ENCODE peak calls at places on chromosome 4, in four cellular contexts. Z is IMR-90, C is transverse colon, S is endothelial cell of umbilical vein. G is an unnamed sample. For H3K4me1 and H3K36me3, the result is how much of the 10 kb centered on the place peaks cover.

GRCh38 chr4:188904617-188905016 is 765.4 kb downstream of the TRIML1 start:
- DNase-seq in Z (no peak), C (no peak), S (no peak), G (no peak)

GRCh38 chr4:20331642-20332041 is 79.9 kb downstream of the SLIT2 start:
- DNase-seq in C (no peak), S (no peak), Z (no peak), G (no peak)

GRCh38 chr4:41384992-41385391 is 128.3 kb downstream of the UCHL1 start:
- DNase-seq in C (peak), Z (no peak), S (peak), G (peak)

GRCh38 chr4:136458326-136458725 is 1074.0 kb downstream of the PCDH18 start:
- DNase-seq in S (no peak), C (no peak), Z (no peak), G (no peak)

GRCh38 chr4:149765630-149766029 is 50.0 kb downstream of the IQCM start:
- DNase-seq in Z (peak), S (no peak), C (no peak), G (no peak)

GRCh38 chr4:102474736-102475504 is 26.2 kb upstream of the NFKB1 start:
- DNase-seq in Z (no peak), S (no peak), C (no peak), G (no peak)

GRCh38 chr4:53801373-53801772 is 210.1 kb upstream of the LNX1 start:
- DNase-seq in S (no peak), Z (no peak), C (no peak), G (no peak)

GRCh38 chr4:118351851-118352827 is 664 bp downstream of the PRSS12 start:
- DNase-seq in C (peak), Z (peak), S (no peak), G (peak)

GRCh38 chr4:8760561-8760960 is 111.1 kb downstream of the HMX1 start:
- DNase-seq in S (no peak), C (no peak), Z (no peak), G (no peak)

GRCh38 chr4:155759372-155760252 is 791 bp downstream of the GUCY1B1 start:
- DNase-seq in C (peak), Z (peak), S (peak), G (peak)

GRCh38 chr4:116233971-116234370 is 851.4 kb downstream of the TRAM1L1 start:
- DNase-seq in C (no peak), S (no peak), Z (no peak), G (no peak)

GRCh38 chr4:136342666-136343065 is 1189.6 kb downstream of the PCDH18 start:
- DNase-seq in Z (no peak), S (no peak), C (no peak), G (no peak)

GRCh38 chr4:77854431-77855111 is 8.1 kb upstream of the MRPL1 start:
- DNase-seq in C (no peak), S (peak), Z (no peak), G (no peak)

GRCh38 chr4:20418865-20419451 is 167.3 kb downstream of the SLIT2 start:
- DNase-seq in Z (peak), S (peak), C (no peak), G (no peak)

GRCh38 chr4:149964001-149964400 is 114.2 kb upstream of the DCLK2 start:
- DNase-seq in Z (no peak), S (no peak), C (no peak), G (no peak)

GRCh38 chr4:150357829-150358228 is 224.1 kb upstream of the MAB21L2 start:
- DNase-seq in C (no peak), Z (no peak), S (no peak), G (no peak)

GRCh38 chr4:149707862-149708261 is 107.8 kb downstream of the IQCM start:
- DNase-seq in S (peak), C (no peak), Z (no peak), G (no peak)

GRCh38 chr4:37717575-37717974 is 31.4 kb upstream of the RELL1 start:
- DNase-seq in S (no peak), C (no peak), Z (peak), G (no peak)
- H3K4me1 ChIP-seq in S (under half), C (under half), Z (under half), G (under half)

GRCh38 chr4:184628103-184628502 is 21.1 kb downstream of the CASP3 start:
- DNase-seq in Z (peak), C (no peak), S (no peak), G (no peak)
- H3K36me3 ChIP-seq in Z (under half), C (under half), S (under half), G (under half)

DNA sequence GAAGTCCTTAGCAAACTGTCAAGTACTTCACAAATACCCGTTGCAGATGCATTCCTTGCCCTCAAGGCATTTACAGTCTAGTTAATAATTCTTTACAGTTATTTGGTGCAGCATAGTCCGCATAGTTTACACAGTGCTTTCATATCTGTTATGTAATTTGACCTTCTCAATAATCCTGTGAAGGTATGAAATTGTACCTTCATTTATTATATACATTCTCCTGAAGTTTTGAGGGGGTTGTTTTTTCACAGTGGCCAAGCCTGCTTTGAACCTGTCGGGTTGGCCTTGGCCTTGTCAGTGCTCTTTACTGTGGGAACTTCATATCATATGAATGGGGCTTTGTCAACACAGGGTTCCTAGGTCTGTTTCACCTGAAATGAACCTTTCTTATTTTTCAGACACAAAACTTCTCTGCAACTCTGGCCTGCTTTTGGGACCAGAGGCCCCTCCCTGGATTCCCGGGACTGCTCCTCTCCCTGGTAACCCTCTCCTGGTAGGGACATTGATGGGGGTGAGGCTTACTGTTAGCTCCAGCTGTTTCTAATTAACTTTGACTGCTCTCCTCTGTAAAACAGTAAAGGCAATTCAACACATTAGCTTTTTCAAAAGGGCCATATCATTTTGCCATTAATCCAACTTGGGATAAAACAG is 9.1 kb downstream of the IGFBP7 start:
- DNase-seq in C (no peak), S (no peak), Z (no peak), G (no peak)
- H3K4me1 ChIP-seq in C (under half), S (half or more), Z (under half), G (under half)

GRCh38 chr4:74095482-74095881 is 3.5 kb downstream of the CXCL2 start:
- DNase-seq in C (no peak), Z (no peak), S (peak), G (no peak)
- H3K36me3 ChIP-seq in C (under half), Z (under half), S (under half), G (under half)

DNA sequence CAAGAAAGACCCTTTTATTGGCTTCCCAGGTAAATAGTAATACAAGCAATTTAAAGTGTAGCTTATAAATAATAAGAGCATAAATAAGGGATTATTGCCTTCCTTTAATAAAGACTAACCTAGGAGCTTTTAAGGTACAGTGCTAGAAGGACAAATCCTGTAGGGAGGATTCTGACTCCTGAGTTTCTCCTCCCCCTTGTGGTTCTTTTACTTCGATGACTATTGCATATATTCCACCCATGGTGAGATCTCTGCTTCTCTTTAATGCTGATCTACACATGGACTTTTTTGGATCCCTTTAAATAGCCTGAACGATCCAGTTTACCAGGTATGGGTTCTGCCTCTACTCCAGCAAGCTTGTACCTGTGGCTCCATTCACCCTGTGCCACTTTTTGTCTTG is 2.5 kb downstream of the GALNT7 start:
- DNase-seq in C (no peak), Z (peak), S (peak), G (no peak)
- H3K4me1 ChIP-seq in C (under half), Z (under half), S (under half), G (under half)

GRCh38 chr4:75477201-75477600 is 37.0 kb downstream of the RCHY1 start:
- DNase-seq in S (no peak), Z (peak), C (no peak), G (no peak)
- H3K36me3 ChIP-seq in S (under half), Z (under half), C (under half), G (under half)